ENCODE peak calls at places on chromosomes 1 and 21, in seven cellular contexts. H is astrocyte of the spinal cord; A is COLO829; S is DMS153; E is activated CD4-positive, alpha-beta T cell treated with anti-CD3 and anti-CD28 coated beads, Interleukin-2, amount 50 U/mL, for 24 hours; U is trophoblast cell; T is HT1080. L is an unnamed sample.

GRCh38 chr1:1629430-1630190 is 2.4 kb upstream of the MMP23B start:
- DNase-seq in U (no peak), T (no peak), A (no peak), S (no peak), H (no peak), E (peak; percentile 57), L (no peak)

GRCh38 chr1:15289251-15289651 is 42.2 kb downstream of the FHAD1 start:
- DNase-seq in A (no peak), E (no peak), T (peak; percentile 39), U (no peak), H (no peak), S (no peak), L (no peak)

GRCh38 chr21:15616864-15617574 is 112.8 kb upstream of the USP25 start:
- DNase-seq in A (no peak), E (no peak), U (no peak), H (no peak), S (no peak), T (no peak), L (no peak)

GRCh38 chr1:64654519-64655341 is 90.1 kb upstream of the RAVER2 start:
- DNase-seq in H (no peak), T (no peak), U (no peak), S (no peak), E (no peak), A (no peak), L (no peak)

GRCh38 chr1:2109581-2110021 is 59.4 kb downstream of the PRKCZ start:
- DNase-seq in E (no peak), U (no peak), A (no peak), T (no peak), S (no peak), H (no peak), L (no peak)

GRCh38 chr21:42220138-42220701 is 1.3 kb downstream of the ABCG1 start:
- DNase-seq in U (peak; percentile 89), E (peak; percentile 48), A (peak; percentile 28), T (peak; percentile 26), S (peak; percentile 82), H (peak; percentile 65), L (peak; percentile 72)

GRCh38 chr1:225881081-225882007 is 836 bp downstream of the TMEM63A start:
- DNase-seq in E (peak; percentile 12), T (peak; percentile 60), A (no peak), H (peak; percentile 38), S (no peak), U (no peak), L (peak; percentile 48)

GRCh38 chr1:203569490-203570318 is 56.9 kb upstream of the ATP2B4 start:
- DNase-seq in U (peak; percentile 90), T (peak; percentile 72), E (no peak), S (no peak), H (peak; percentile 8), A (no peak), L (no peak)

GRCh38 chr1:172431721-172432192 is 11.3 kb downstream of the C1orf105 start:
- DNase-seq in H (no peak), A (no peak), S (peak; percentile 83), E (no peak), T (no peak), U (peak; percentile 73), L (no peak)

GRCh38 chr1:1432951-1433803 is 2.3 kb upstream of the VWA1 start:
- DNase-seq in T (no peak), U (peak; percentile 97), S (peak; percentile 96), A (peak; percentile 68), H (no peak), E (no peak), L (peak; percentile 88)

GRCh38 chr1:59699227-59699847 is 115.4 kb upstream of the HOOK1 start:
- DNase-seq in H (peak; percentile 64), A (peak; percentile 53), T (peak; percentile 59), E (peak; percentile 13), U (no peak), S (peak; percentile 16), L (peak; percentile 51)

GRCh38 chr21:16502897-16503296 is 773.1 kb downstream of the USP25 start:
- DNase-seq in T (no peak), S (no peak), A (no peak), E (no peak), H (no peak), U (no peak), L (no peak)

GRCh38 chr1:235018161-235018560 is 110.5 kb downstream of the TOMM20 start:
- DNase-seq in A (no peak), T (peak; percentile 94), U (peak; percentile 94), S (no peak), H (peak; percentile 98), E (no peak), L (no peak)

GRCh38 chr1:3275471-3276340 is 178.8 kb upstream of the ARHGEF16 start:
- DNase-seq in U (no peak), A (no peak), H (peak; percentile 70), S (no peak), E (no peak), T (no peak), L (no peak)

GRCh38 chr1:240086726-240087125 is 5.0 kb upstream of the FMN2 start:
- DNase-seq in A (no peak), E (no peak), H (no peak), T (peak; percentile 30), U (no peak), S (no peak), L (no peak)

GRCh38 chr1:206508956-206509355 is 1.6 kb downstream of the RASSF5 start:
- DNase-seq in E (no peak), T (no peak), A (no peak), H (no peak), U (no peak), S (no peak), L (no peak)

GRCh38 chr1:43913051-43913501 is 20.5 kb upstream of the ARTN start:
- DNase-seq in S (no peak), T (no peak), A (no peak), H (no peak), U (no peak), E (no peak), L (peak; percentile 68)

GRCh38 chr1:160862151-160863061 is at the start of gene CD244:
- DNase-seq in U (peak; percentile 24), H (no peak), A (no peak), E (peak; percentile 32), T (peak; percentile 47), S (no peak), L (no peak)

L was measured in neural progenitor cell.